ENCODE peak calls at places on chromosomes 2 and 18, in seven cellular contexts. S is HepG2, T is GM12878, A is K562, O is H1, H is HCT116, M is SK-N-SH. E is an unnamed sample.

GRCh38 chr2:173502296-173502695 is 147.6 kb downstream of the CDCA7 start:
- DNase-seq in M (no peak), H (no peak), A (no peak), O (no peak), S (no peak), T (no peak), E (no peak)

GRCh38 chr2:172431428-172431827 is 4.0 kb downstream of the ITGA6 start:
- DNase-seq in A (no peak), O (no peak), M (no peak), S (no peak), H (no peak), T (no peak), E (no peak)

GRCh38 chr2:219294356-219295351 is 14.5 kb downstream of the PTPRN start:
- DNase-seq in S (peak; percentile 80), M (peak; percentile 100), A (peak; percentile 89), H (peak; percentile 78), O (peak; percentile 96), T (peak; percentile 60), E (peak; percentile 86)

GRCh38 chr2:222693837-222694236 is 22.4 kb downstream of the MOGAT1 start:
- DNase-seq in A (peak; percentile 27), H (peak; percentile 41), M (no peak), S (peak; percentile 63), T (no peak), O (no peak), E (peak; percentile 43)

GRCh38 chr18:5424903-5425302 is 118.9 kb downstream of the EPB41L3 start:
- DNase-seq in A (peak; percentile 34), O (no peak), M (no peak), S (peak; percentile 26), T (no peak), H (no peak), E (peak; percentile 45)

GRCh38 chr2:150699208-150699607 is 211.7 kb upstream of the RND3 start:
- DNase-seq in S (no peak), O (no peak), M (no peak), A (no peak), H (no peak), T (no peak), E (no peak)

GRCh38 chr2:71756280-71756906 is 303.0 kb downstream of the DYSF start:
- DNase-seq in T (no peak), A (no peak), O (no peak), H (no peak), S (no peak), M (no peak), E (no peak)

GRCh38 chr2:42853571-42854206 is 61.3 kb upstream of the HAAO start:
- DNase-seq in O (no peak), S (no peak), M (no peak), H (no peak), A (no peak), T (no peak), E (no peak)

GRCh38 chr2:86519349-86519748 is 43.9 kb downstream of the CHMP3 start:
- DNase-seq in S (no peak), O (no peak), T (no peak), H (no peak), M (no peak), A (no peak), E (no peak)

GRCh38 chr2:57278451-57278850 is 768.2 kb upstream of the VRK2 start:
- DNase-seq in A (no peak), S (no peak), M (no peak), T (no peak), O (no peak), H (no peak), E (no peak)

GRCh38 chr2:30127016-30127893 is 19.6 kb upstream of the YPEL5 start:
- DNase-seq in A (no peak), O (no peak), M (no peak), S (no peak), H (no peak), T (no peak), E (no peak)

GRCh38 chr2:2520396-2520795 is 189.3 kb upstream of the MYT1L start:
- DNase-seq in S (no peak), A (no peak), H (no peak), O (no peak), T (no peak), M (no peak), E (no peak)

GRCh38 chr2:2527162-2527561 is 196.1 kb upstream of the MYT1L start:
- DNase-seq in O (no peak), A (peak; percentile 27), T (no peak), M (no peak), S (no peak), H (no peak), E (no peak)

GRCh38 chr2:2519381-2519780 is 188.3 kb upstream of the MYT1L start:
- DNase-seq in T (no peak), S (no peak), H (no peak), M (no peak), A (no peak), O (no peak), E (no peak)

GRCh38 chr2:2524340-2524941 is 193.4 kb upstream of the MYT1L start:
- DNase-seq in H (no peak), O (no peak), M (peak; percentile 72), A (no peak), S (no peak), T (no peak), E (no peak)

DNA sequence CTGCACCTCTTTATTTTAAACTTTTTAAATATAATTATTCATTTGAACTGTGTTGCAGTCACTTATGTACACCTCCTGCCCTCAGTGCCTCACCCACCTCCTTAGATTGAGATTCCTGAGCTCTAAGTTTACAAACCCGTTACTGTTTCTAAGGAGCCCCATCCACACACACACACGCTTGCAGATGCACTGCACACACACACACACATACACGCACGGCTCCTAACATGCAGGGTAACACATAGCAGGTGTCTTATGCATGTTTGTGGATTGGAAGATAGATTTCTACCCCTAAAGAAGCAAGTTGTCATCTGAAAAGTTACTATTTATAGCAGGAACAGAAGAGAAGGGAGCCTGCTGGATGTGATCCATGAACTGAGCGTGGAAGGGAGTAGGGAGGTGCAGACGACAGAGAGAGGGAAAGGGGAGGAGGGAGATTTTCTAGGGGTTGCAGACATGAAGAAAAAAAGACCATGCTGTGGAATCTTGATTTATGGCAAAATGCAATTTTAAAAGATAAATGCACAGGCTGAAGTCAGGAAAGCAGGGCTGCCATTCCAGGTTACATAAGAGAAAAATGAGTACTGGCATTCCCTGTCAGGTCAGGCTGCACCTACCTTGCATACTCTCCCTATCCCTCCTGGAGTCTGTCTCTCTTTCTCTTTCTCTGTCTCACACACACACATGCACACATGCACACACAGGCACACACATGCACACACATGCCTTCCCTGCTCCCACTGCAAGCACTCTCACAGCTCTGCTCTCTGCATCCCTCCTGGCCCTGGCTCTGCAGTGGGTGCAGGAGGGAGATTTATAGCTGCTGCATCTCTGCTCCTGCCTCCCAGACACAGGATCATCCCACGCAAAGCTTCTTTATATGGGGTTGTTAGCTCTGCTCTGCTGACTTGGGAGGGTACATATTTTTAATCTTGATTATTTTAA is 192.6 kb upstream of the MYT1L start:
- DNase-seq in T (no peak), S (no peak), M (no peak), O (no peak), H (no peak), A (no peak), E (no peak)
- TF ChIP-seq JUND in T (no peak), S (no peak), M (no peak), O (no peak), H (no peak), A (no peak), E (no peak)

GRCh38 chr2:204453730-204454167 is 91.5 kb upstream of the PARD3B start:
- DNase-seq in A (no peak), O (peak; percentile 50), S (no peak), H (no peak), M (peak; percentile 11), T (no peak), E (no peak)
- TF ChIP-seq JUND in A (no peak), O (no peak), S (no peak), H (no peak), M (no peak), T (no peak), E (no peak)

DNA sequence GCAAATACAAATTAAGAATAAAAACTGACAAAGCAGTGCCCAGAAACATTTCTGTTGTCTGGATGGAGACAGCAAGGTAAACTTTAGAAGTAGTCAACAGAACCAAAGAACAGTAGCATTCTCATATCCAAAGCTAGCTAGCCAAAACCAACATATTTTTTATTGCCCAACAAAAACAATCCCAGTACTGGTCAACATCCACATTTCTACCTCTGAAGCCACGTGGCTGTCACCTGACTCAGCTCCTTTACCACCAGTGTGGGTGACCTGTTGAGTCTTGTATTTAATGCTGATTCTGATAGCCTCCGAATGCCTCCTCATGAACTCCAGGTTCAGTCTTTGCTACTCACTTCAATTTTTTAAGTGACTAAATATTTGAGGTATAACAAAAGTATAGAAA is 43.1 kb downstream of the ANTXR1 start:
- DNase-seq in T (no peak), A (no peak), S (no peak), O (no peak), H (no peak), M (no peak), E (no peak)
- TF ChIP-seq JUND in T (no peak), A (no peak), S (no peak), O (no peak), H (no peak), M (no peak), E (no peak)

GRCh38 chr2:34851804-34852203 is 1252.7 kb upstream of the FAM98A start:
- DNase-seq in O (no peak), A (no peak), S (no peak), T (no peak), M (no peak), H (no peak), E (no peak)
- TF ChIP-seq JUND in O (no peak), A (no peak), S (no peak), T (no peak), M (no peak), H (no peak), E (no peak)

DNA sequence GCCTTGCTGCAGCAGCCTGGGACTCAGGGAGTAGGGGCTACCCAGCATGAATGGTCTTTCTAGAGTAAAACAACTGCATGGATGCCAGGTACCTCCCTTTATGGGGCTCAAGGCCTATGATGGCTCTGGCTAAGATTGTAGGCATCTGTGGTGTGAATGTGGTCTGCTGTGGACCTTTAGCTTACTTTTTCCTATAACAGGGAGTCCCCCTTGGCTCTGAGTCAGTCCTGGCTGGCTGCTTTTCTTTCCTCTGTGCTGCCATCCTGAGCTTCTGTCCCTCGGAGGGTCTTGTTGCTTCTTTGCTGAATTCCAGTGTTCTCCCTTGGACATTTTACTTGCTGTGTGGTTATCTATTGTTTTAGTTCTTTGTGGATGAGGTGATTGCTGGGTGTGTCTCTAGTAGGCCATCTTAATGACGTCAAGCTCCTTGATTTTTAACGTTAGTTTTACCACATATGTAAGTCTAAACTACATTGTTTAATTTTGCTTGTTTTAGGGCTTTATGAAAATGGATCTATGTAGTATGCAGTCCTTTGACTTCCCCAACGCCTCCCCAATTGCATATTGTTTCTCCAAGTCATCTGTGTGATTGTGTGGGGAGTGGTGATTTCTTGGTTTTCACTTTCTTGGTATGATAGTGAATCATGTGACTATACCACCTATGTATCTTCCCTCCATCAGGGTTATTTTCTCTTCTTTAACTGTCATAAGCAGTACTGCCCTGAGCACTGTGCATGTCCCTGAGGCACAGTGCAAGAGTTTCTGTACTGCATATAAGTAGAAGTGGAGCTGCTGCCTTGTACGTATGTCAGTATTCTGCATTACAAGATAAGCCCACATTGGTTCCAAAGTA is 92.4 kb downstream of the NCK2 start:
- DNase-seq in H (no peak), M (no peak), S (no peak), A (no peak), T (no peak), O (no peak), E (no peak)
- TF ChIP-seq JUND in H (no peak), M (no peak), S (no peak), A (no peak), T (no peak), O (no peak), E (no peak)

E was measured in T47D.